ENCODE peak calls at places on chromosomes 16 and 17, in ten cellular contexts. U, C, O, N, A, S, T, F, V and J are unnamed samples.

GRCh38 chr16:35574011-35574410 is 2114.6 kb downstream of the TP53TG3F start:
- DNase-seq in U (no peak), C (no peak), O (no peak), N (no peak), A (no peak), S (no peak), T (no peak), F (peak; percentile 45), V (no peak), J (no peak)

GRCh38 chr17:73482251-73482661 is 162.0 kb downstream of the SDK2 start:
- DNase-seq in U (no peak), C (no peak), O (no peak), N (no peak), A (no peak), S (no peak), T (no peak), F (no peak), V (no peak), J (no peak)

GRCh38 chr16:67026570-67026969 is 2.4 kb upstream of the CBFB start:
- DNase-seq in U (no peak), C (no peak), O (no peak), N (no peak), A (no peak), S (no peak), T (no peak), F (no peak), V (peak; percentile 4), J (peak; percentile 18)

GRCh38 chr16:57411362-57411976 is 6.9 kb downstream of the CCL17 start:
- DNase-seq in U (no peak), C (no peak), O (no peak), N (no peak), A (no peak), S (no peak), T (no peak), F (no peak), V (no peak), J (no peak)

GRCh38 chr16:12145918-12146317 is 169.4 kb downstream of the SNX29 start:
- DNase-seq in U (no peak), C (no peak), O (no peak), N (no peak), A (no peak), S (no peak), T (no peak), F (no peak), V (no peak), J (no peak)

GRCh38 chr17:36072431-36073121 is 8.5 kb downstream of the CCL18 start:
- DNase-seq in U (peak; percentile 60), C (peak; percentile 88), O (peak; percentile 61), N (no peak), A (peak; percentile 78), S (peak; percentile 62), T (peak; percentile 77), F (peak; percentile 62), V (no peak), J (peak; percentile 14)

GRCh38 chr17:996554-997344 is at the start of gene TIMM22:
- DNase-seq in U (peak; percentile 92), C (peak; percentile 97), O (peak; percentile 94), N (peak; percentile 97), A (peak; percentile 96), S (peak; percentile 93), T (peak; percentile 95), F (peak; percentile 96), V (peak; percentile 94), J (peak; percentile 93)

GRCh38 chr17:39800540-39800939 is 62.8 kb downstream of the GRB7 start:
- DNase-seq in U (peak; percentile 56), C (no peak), O (peak; percentile 17), N (no peak), A (peak; percentile 43), S (no peak), T (peak; percentile 69), F (no peak), V (no peak), J (no peak)

GRCh38 chr17:32625971-32626370 is 139.2 kb downstream of the CDK5R1 start:
- DNase-seq in U (no peak), C (no peak), O (no peak), N (no peak), A (no peak), S (peak; percentile 28), T (no peak), F (no peak), V (no peak), J (no peak)

GRCh38 chr17:8753976-8754440 is 4.3 kb downstream of the SPDYE4 start:
- DNase-seq in U (no peak), C (no peak), O (no peak), N (no peak), A (peak; percentile 16), S (no peak), T (no peak), F (no peak), V (no peak), J (no peak)

GRCh38 chr17:76556759-76557367 is 17.0 kb downstream of the PRCD start:
- DNase-seq in U (no peak), C (no peak), O (peak; percentile 36), N (no peak), A (peak; percentile 15), S (peak; percentile 36), T (peak; percentile 67), F (no peak), V (peak; percentile 75), J (no peak)

GRCh38 chr17:50134206-50135110 is 4.5 kb upstream of the SAMD14 start:
- DNase-seq in U (no peak), C (no peak), O (no peak), N (no peak), A (no peak), S (no peak), T (no peak), F (no peak), V (peak; percentile 68), J (no peak)

GRCh38 chr17:42778570-42778969 is 1.8 kb upstream of the WNK4 start:
- DNase-seq in U (no peak), C (no peak), O (no peak), N (peak; percentile 46), A (no peak), S (no peak), T (no peak), F (no peak), V (no peak), J (no peak)

GRCh38 chr16:51402785-51403184 is 251.7 kb upstream of the SALL1 start:
- DNase-seq in U (no peak), C (no peak), O (no peak), N (no peak), A (peak; percentile 68), S (peak; percentile 52), T (no peak), F (no peak), V (no peak), J (no peak)

GRCh38 chr17:62791235-62792121 is 16.6 kb downstream of the MARCHF10 start:
- DNase-seq in U (no peak), C (no peak), O (no peak), N (no peak), A (no peak), S (no peak), T (no peak), F (no peak), V (no peak), J (no peak)

GRCh38 chr17:9229160-9229825 is 208.0 kb downstream of the NTN1 start:
- DNase-seq in U (no peak), C (no peak), O (no peak), N (no peak), A (no peak), S (no peak), T (no peak), F (no peak), V (no peak), J (no peak)

GRCh38 chr16:29664133-29664912 is 1.3 kb downstream of the SPN start:
- DNase-seq in U (peak; percentile 60), C (no peak), O (peak; percentile 32), N (no peak), A (no peak), S (no peak), T (peak; percentile 67), F (no peak), V (no peak), J (peak; percentile 33)

GRCh38 chr16:73060948-73061495 is 13.1 kb upstream of the ZFHX3 start:
- DNase-seq in U (no peak), C (no peak), O (no peak), N (no peak), A (no peak), S (no peak), T (no peak), F (no peak), V (no peak), J (no peak)

GRCh38 chr16:57061084-57061905 is 31.1 kb upstream of the CPNE2 start:
- DNase-seq in U (no peak), C (no peak), O (peak; percentile 35), N (peak; percentile 92), A (no peak), S (peak; percentile 32), T (no peak), F (peak; percentile 75), V (peak; percentile 97), J (no peak)

GRCh38 chr16:369275-369865 is 968 bp downstream of the MRPL28 start:
- DNase-seq in U (no peak), C (peak; percentile 46), O (no peak), N (no peak), A (no peak), S (no peak), T (no peak), F (no peak), V (no peak), J (no peak)
- H3K27ac ChIP-seq in U (no peak overlapping the region), C (no peak overlapping the region), O (no peak overlapping the region), N (no peak overlapping the region), A (no peak overlapping the region), S (no peak overlapping the region), T (peak overlapping the region; percentile 38), F (no peak overlapping the region), V (no peak overlapping the region), J (no peak overlapping the region)

DNA sequence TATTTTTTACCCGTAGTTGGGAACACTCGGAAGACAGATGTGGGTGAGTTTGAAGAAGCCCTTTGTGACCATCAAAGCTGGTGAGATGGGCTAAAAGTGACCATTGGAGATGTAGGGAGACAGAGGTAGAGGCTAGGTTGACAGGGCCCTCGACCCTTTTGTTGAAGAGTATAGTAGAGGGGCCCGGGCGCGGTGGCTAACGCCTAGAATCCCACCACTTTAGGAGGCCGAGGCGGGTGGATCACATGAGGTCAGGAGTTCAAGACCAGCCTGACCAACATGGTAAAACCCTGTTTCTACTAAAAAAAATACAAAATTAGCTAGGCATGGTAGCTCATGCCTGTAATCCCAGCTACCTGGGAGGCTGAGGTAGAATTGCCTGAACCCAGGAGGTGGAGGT is 16.2 kb upstream of the NFATC3 start:
- DNase-seq in U (no peak), C (peak; percentile 6), O (no peak), N (no peak), A (no peak), S (no peak), T (no peak), F (no peak), V (no peak), J (no peak)
- H3K4me1 ChIP-seq in U (peaks cover 27% of the 10 kb centered on the region), C (no peaks in the 10 kb centered on the region), O (peaks cover 8% of the 10 kb centered on the region), N (peaks cover 2% of the 10 kb centered on the region), A (peaks cover 7% of the 10 kb centered on the region), S (peaks cover 39% of the 10 kb centered on the region), T (peaks cover 79% of the 10 kb centered on the region), F (no peaks in the 10 kb centered on the region), V (peaks cover 10% of the 10 kb centered on the region), J (peaks cover 68% of the 10 kb centered on the region)

GRCh38 chr16:1193825-1194581 is 31.1 kb downstream of the TPSG1 start:
- DNase-seq in U (no peak), C (peak; percentile 61), O (no peak), N (no peak), A (no peak), S (no peak), T (no peak), F (no peak), V (no peak), J (peak; percentile 8)
- H3K4me3 ChIP-seq in U (no peak overlapping the region), C (no peak overlapping the region), O (no peak overlapping the region), N (no peak overlapping the region), A (no peak overlapping the region), S (no peak overlapping the region), T (no peak overlapping the region), F (no peak overlapping the region), V (no peak overlapping the region), J (no peak overlapping the region)

GRCh38 chr16:16030449-16030848 is 81.0 kb downstream of the ABCC1 start:
- DNase-seq in U (no peak), C (no peak), O (no peak), N (no peak), A (no peak), S (no peak), T (no peak), F (no peak), V (no peak), J (no peak)
- H3K27ac ChIP-seq in U (no peak overlapping the region), C (no peak overlapping the region), O (no peak overlapping the region), N (no peak overlapping the region), A (no peak overlapping the region), S (peak overlapping the region; percentile 87), T (no peak overlapping the region), F (no peak overlapping the region), V (peak overlapping the region; percentile 6), J (no peak overlapping the region)